ENCODE peak calls at places on chromosomes 1 and 21, in six cellular contexts. One of them, this sample, is unnamed. For H3K4me1, the result is how much of the 10 kb centered on the place peaks cover.

GRCh38 chr1:157963713-157964112 is 29.7 kb upstream of the KIRREL1 start:
- DNase-seq in breast epithelium: no peak
- DNase-seq in cardiac muscle cell: peak
- DNase-seq in adipocyte: peak
- DNase-seq in esophagus squamous epithelium: no peak
- DNase-seq in naive thymus-derived CD4-positive, alpha-beta T cell: no peak
- DNase-seq in this sample: no peak

GRCh38 chr1:164308101-164308500 is 250.9 kb upstream of the PBX1 start:
- DNase-seq in cardiac muscle cell: no peak
- DNase-seq in naive thymus-derived CD4-positive, alpha-beta T cell: no peak
- DNase-seq in breast epithelium: no peak
- DNase-seq in adipocyte: peak
- DNase-seq in esophagus squamous epithelium: no peak
- DNase-seq in this sample: no peak

GRCh38 chr1:183914283-183914682 is 109.4 kb downstream of the RGL1 start:
- DNase-seq in adipocyte: no peak
- DNase-seq in naive thymus-derived CD4-positive, alpha-beta T cell: no peak
- DNase-seq in breast epithelium: no peak
- DNase-seq in cardiac muscle cell: peak
- DNase-seq in esophagus squamous epithelium: no peak
- DNase-seq in this sample: no peak

GRCh38 chr1:214044438-214045214 is 56.9 kb downstream of the PROX1 start:
- DNase-seq in breast epithelium: no peak
- DNase-seq in naive thymus-derived CD4-positive, alpha-beta T cell: no peak
- DNase-seq in esophagus squamous epithelium: no peak
- DNase-seq in cardiac muscle cell: no peak
- DNase-seq in adipocyte: no peak
- DNase-seq in this sample: no peak

GRCh38 chr1:1286313-1287261 is 6.4 kb downstream of the SCNN1D start:
- DNase-seq in adipocyte: no peak
- DNase-seq in naive thymus-derived CD4-positive, alpha-beta T cell: no peak
- DNase-seq in cardiac muscle cell: no peak
- DNase-seq in breast epithelium: no peak
- DNase-seq in esophagus squamous epithelium: no peak
- DNase-seq in this sample: no peak

GRCh38 chr1:79207331-79207730 is 200.8 kb upstream of the ADGRL4 start:
- DNase-seq in cardiac muscle cell: no peak
- DNase-seq in breast epithelium: no peak
- DNase-seq in adipocyte: no peak
- DNase-seq in naive thymus-derived CD4-positive, alpha-beta T cell: no peak
- DNase-seq in esophagus squamous epithelium: no peak
- DNase-seq in this sample: no peak

GRCh38 chr21:46605759-46606426 is 1.0 kb upstream of the S100B start:
- DNase-seq in naive thymus-derived CD4-positive, alpha-beta T cell: peak
- DNase-seq in esophagus squamous epithelium: no peak
- DNase-seq in adipocyte: no peak
- DNase-seq in cardiac muscle cell: no peak
- DNase-seq in breast epithelium: no peak
- DNase-seq in this sample: no peak

GRCh38 chr1:240258910-240259309 is 167.2 kb downstream of the FMN2 start:
- DNase-seq in naive thymus-derived CD4-positive, alpha-beta T cell: no peak
- DNase-seq in breast epithelium: no peak
- DNase-seq in esophagus squamous epithelium: no peak
- DNase-seq in adipocyte: peak
- DNase-seq in cardiac muscle cell: no peak
- DNase-seq in this sample: no peak

GRCh38 chr1:64183985-64184440 is 19.4 kb upstream of the UBE2U start:
- DNase-seq in naive thymus-derived CD4-positive, alpha-beta T cell: no peak
- DNase-seq in breast epithelium: no peak
- DNase-seq in esophagus squamous epithelium: no peak
- DNase-seq in adipocyte: peak
- DNase-seq in cardiac muscle cell: no peak
- DNase-seq in this sample: no peak

GRCh38 chr1:235069577-235070563 is 58.8 kb downstream of the TOMM20 start:
- DNase-seq in breast epithelium: peak
- DNase-seq in naive thymus-derived CD4-positive, alpha-beta T cell: no peak
- DNase-seq in esophagus squamous epithelium: no peak
- DNase-seq in cardiac muscle cell: no peak
- DNase-seq in adipocyte: no peak
- DNase-seq in this sample: no peak

GRCh38 chr1:65872258-65872657 is 79.6 kb downstream of the PDE4B start:
- DNase-seq in cardiac muscle cell: no peak
- DNase-seq in breast epithelium: no peak
- DNase-seq in naive thymus-derived CD4-positive, alpha-beta T cell: no peak
- DNase-seq in adipocyte: no peak
- DNase-seq in esophagus squamous epithelium: no peak
- DNase-seq in this sample: no peak

GRCh38 chr1:103525114-103525606 is 339 bp upstream of the RNPC3 start:
- DNase-seq in esophagus squamous epithelium: peak
- DNase-seq in cardiac muscle cell: peak
- DNase-seq in adipocyte: peak
- DNase-seq in breast epithelium: no peak
- DNase-seq in naive thymus-derived CD4-positive, alpha-beta T cell: peak
- DNase-seq in this sample: peak

GRCh38 chr1:219713981-219714381 is 101.1 kb upstream of the ZC3H11B start:
- DNase-seq in breast epithelium: no peak
- DNase-seq in cardiac muscle cell: no peak
- DNase-seq in naive thymus-derived CD4-positive, alpha-beta T cell: no peak
- DNase-seq in esophagus squamous epithelium: no peak
- DNase-seq in adipocyte: peak
- DNase-seq in this sample: no peak

GRCh38 chr1:197469620-197470210 is 201.7 kb downstream of the CRB1 start:
- DNase-seq in breast epithelium: no peak
- DNase-seq in esophagus squamous epithelium: no peak
- DNase-seq in cardiac muscle cell: no peak
- DNase-seq in adipocyte: no peak
- DNase-seq in naive thymus-derived CD4-positive, alpha-beta T cell: no peak
- DNase-seq in this sample: no peak

GRCh38 chr1:199667079-199667478 is 360.4 kb upstream of the NR5A2 start:
- DNase-seq in naive thymus-derived CD4-positive, alpha-beta T cell: no peak
- DNase-seq in adipocyte: no peak
- DNase-seq in esophagus squamous epithelium: no peak
- DNase-seq in breast epithelium: no peak
- DNase-seq in cardiac muscle cell: no peak
- DNase-seq in this sample: no peak

GRCh38 chr1:100177295-100178042 is 587 bp downstream of the LRRC39 start:
- DNase-seq in cardiac muscle cell: no peak
- DNase-seq in adipocyte: no peak
- DNase-seq in esophagus squamous epithelium: no peak
- DNase-seq in breast epithelium: no peak
- DNase-seq in naive thymus-derived CD4-positive, alpha-beta T cell: no peak
- DNase-seq in this sample: no peak

GRCh38 chr1:21546122-21546825 is 37.1 kb downstream of the ALPL start:
- DNase-seq in adipocyte: no peak
- DNase-seq in cardiac muscle cell: no peak
- DNase-seq in breast epithelium: no peak
- DNase-seq in naive thymus-derived CD4-positive, alpha-beta T cell: no peak
- DNase-seq in esophagus squamous epithelium: no peak
- DNase-seq in this sample: no peak

GRCh38 chr1:1630965-1631792 is 794 bp upstream of the MMP23B start:
- DNase-seq in naive thymus-derived CD4-positive, alpha-beta T cell: no peak
- DNase-seq in cardiac muscle cell: peak
- DNase-seq in breast epithelium: no peak
- DNase-seq in esophagus squamous epithelium: no peak
- DNase-seq in adipocyte: no peak
- DNase-seq in this sample: no peak

GRCh38 chr1:19616489-19616888 is 27.6 kb upstream of the NBL1 start:
- DNase-seq in naive thymus-derived CD4-positive, alpha-beta T cell: no peak
- DNase-seq in cardiac muscle cell: no peak
- DNase-seq in breast epithelium: no peak
- DNase-seq in esophagus squamous epithelium: no peak
- DNase-seq in adipocyte: peak
- DNase-seq in this sample: no peak

GRCh38 chr1:205064301-205064700 is 20.0 kb downstream of the TMEM81 start:
- DNase-seq in breast epithelium: peak
- DNase-seq in cardiac muscle cell: no peak
- DNase-seq in adipocyte: no peak
- DNase-seq in esophagus squamous epithelium: no peak
- DNase-seq in naive thymus-derived CD4-positive, alpha-beta T cell: no peak
- DNase-seq in this sample: no peak

GRCh38 chr1:173995475-173995874 is 26.7 kb downstream of the RC3H1 start:
- DNase-seq in cardiac muscle cell: no peak
- DNase-seq in breast epithelium: no peak
- DNase-seq in naive thymus-derived CD4-positive, alpha-beta T cell: no peak
- DNase-seq in adipocyte: no peak
- DNase-seq in esophagus squamous epithelium: no peak
- DNase-seq in this sample: no peak

GRCh38 chr1:147292635-147293251 is 50.3 kb downstream of the CHD1L start:
- DNase-seq in naive thymus-derived CD4-positive, alpha-beta T cell: no peak
- DNase-seq in esophagus squamous epithelium: no peak
- DNase-seq in breast epithelium: no peak
- DNase-seq in cardiac muscle cell: no peak
- DNase-seq in adipocyte: peak
- DNase-seq in this sample: no peak

GRCh38 chr1:99672500-99673213 is 26.7 kb downstream of the PALMD start:
- DNase-seq in adipocyte: no peak
- DNase-seq in cardiac muscle cell: no peak
- DNase-seq in esophagus squamous epithelium: no peak
- DNase-seq in breast epithelium: no peak
- DNase-seq in naive thymus-derived CD4-positive, alpha-beta T cell: no peak
- DNase-seq in this sample: no peak

GRCh38 chr1:206672844-206673758 is 11.6 kb upstream of the MAPKAPK2 start:
- DNase-seq in naive thymus-derived CD4-positive, alpha-beta T cell: no peak
- DNase-seq in esophagus squamous epithelium: no peak
- DNase-seq in cardiac muscle cell: no peak
- DNase-seq in breast epithelium: no peak
- DNase-seq in adipocyte: no peak
- DNase-seq in this sample: no peak

GRCh38 chr1:24929876-24930702 is at the start of gene RUNX3:
- DNase-seq in esophagus squamous epithelium: peak
- DNase-seq in cardiac muscle cell: peak
- DNase-seq in adipocyte: no peak
- DNase-seq in naive thymus-derived CD4-positive, alpha-beta T cell: peak
- DNase-seq in breast epithelium: no peak
- DNase-seq in this sample: no peak

GRCh38 chr1:35660581-35661473 is 19.5 kb upstream of the PSMB2 start:
- DNase-seq in esophagus squamous epithelium: no peak
- DNase-seq in breast epithelium: no peak
- DNase-seq in adipocyte: peak
- DNase-seq in naive thymus-derived CD4-positive, alpha-beta T cell: no peak
- DNase-seq in cardiac muscle cell: peak
- DNase-seq in this sample: peak

GRCh38 chr1:155485945-155486344 is 76.7 kb downstream of the ASH1L start:
- DNase-seq in naive thymus-derived CD4-positive, alpha-beta T cell: no peak
- DNase-seq in breast epithelium: no peak
- DNase-seq in adipocyte: no peak
- DNase-seq in cardiac muscle cell: no peak
- DNase-seq in esophagus squamous epithelium: no peak
- DNase-seq in this sample: no peak

GRCh38 chr1:151801310-151801820 is 3.9 kb downstream of the LINGO4 start:
- DNase-seq in cardiac muscle cell: no peak
- DNase-seq in naive thymus-derived CD4-positive, alpha-beta T cell: no peak
- DNase-seq in esophagus squamous epithelium: no peak
- DNase-seq in breast epithelium: no peak
- DNase-seq in adipocyte: no peak
- DNase-seq in this sample: no peak

GRCh38 chr1:210257698-210258395 is 25.3 kb downstream of the SERTAD4 start:
- DNase-seq in cardiac muscle cell: no peak
- DNase-seq in adipocyte: peak
- DNase-seq in breast epithelium: no peak
- DNase-seq in esophagus squamous epithelium: no peak
- DNase-seq in naive thymus-derived CD4-positive, alpha-beta T cell: no peak
- DNase-seq in this sample: no peak

GRCh38 chr1:38310079-38310478 is 263.5 kb upstream of the POU3F1 start:
- DNase-seq in adipocyte: no peak
- DNase-seq in breast epithelium: no peak
- DNase-seq in esophagus squamous epithelium: no peak
- DNase-seq in cardiac muscle cell: no peak
- DNase-seq in naive thymus-derived CD4-positive, alpha-beta T cell: no peak
- DNase-seq in this sample: no peak

GRCh38 chr21:36471254-36471723 is 8.6 kb downstream of the CLDN14 start:
- DNase-seq in esophagus squamous epithelium: no peak
- DNase-seq in naive thymus-derived CD4-positive, alpha-beta T cell: no peak
- DNase-seq in cardiac muscle cell: no peak
- DNase-seq in adipocyte: no peak
- DNase-seq in breast epithelium: no peak
- DNase-seq in this sample: no peak

GRCh38 chr1:22323141-22323845 is 128.4 kb upstream of the ZBTB40 start:
- DNase-seq in breast epithelium: peak
- DNase-seq in adipocyte: no peak
- DNase-seq in naive thymus-derived CD4-positive, alpha-beta T cell: no peak
- DNase-seq in esophagus squamous epithelium: no peak
- DNase-seq in cardiac muscle cell: no peak
- DNase-seq in this sample: no peak

GRCh38 chr1:28801461-28801860 is 10.5 kb upstream of the OPRD1 start:
- DNase-seq in esophagus squamous epithelium: no peak
- DNase-seq in cardiac muscle cell: no peak
- DNase-seq in breast epithelium: no peak
- DNase-seq in adipocyte: no peak
- DNase-seq in naive thymus-derived CD4-positive, alpha-beta T cell: no peak
- DNase-seq in this sample: no peak
- H3K4me3 ChIP-seq in esophagus squamous epithelium: no peak
- H3K4me3 ChIP-seq in cardiac muscle cell: no peak
- H3K4me3 ChIP-seq in breast epithelium: no peak
- H3K4me3 ChIP-seq in adipocyte: no peak
- H3K4me3 ChIP-seq in naive thymus-derived CD4-positive, alpha-beta T cell: no peak
- H3K4me3 ChIP-seq in this sample: no peak

GRCh38 chr1:59552001-59552400 is 255.1 kb downstream of the FGGY start:
- DNase-seq in adipocyte: no peak
- DNase-seq in naive thymus-derived CD4-positive, alpha-beta T cell: no peak
- DNase-seq in esophagus squamous epithelium: no peak
- DNase-seq in cardiac muscle cell: no peak
- DNase-seq in breast epithelium: no peak
- DNase-seq in this sample: no peak
- H3K4me1 ChIP-seq in adipocyte: under half
- H3K4me1 ChIP-seq in naive thymus-derived CD4-positive, alpha-beta T cell: under half
- H3K4me1 ChIP-seq in esophagus squamous epithelium: under half
- H3K4me1 ChIP-seq in cardiac muscle cell: under half
- H3K4me1 ChIP-seq in breast epithelium: under half
- H3K4me1 ChIP-seq in this sample: under half

GRCh38 chr1:31588751-31589515 is 12.6 kb downstream of the TINAGL1 start:
- DNase-seq in cardiac muscle cell: no peak
- DNase-seq in esophagus squamous epithelium: no peak
- DNase-seq in adipocyte: no peak
- DNase-seq in breast epithelium: no peak
- DNase-seq in naive thymus-derived CD4-positive, alpha-beta T cell: no peak
- DNase-seq in this sample: no peak
- H3K4me3 ChIP-seq in cardiac muscle cell: no peak
- H3K4me3 ChIP-seq in esophagus squamous epithelium: peak
- H3K4me3 ChIP-seq in adipocyte: peak
- H3K4me3 ChIP-seq in breast epithelium: peak
- H3K4me3 ChIP-seq in naive thymus-derived CD4-positive, alpha-beta T cell: no peak
- H3K4me3 ChIP-seq in this sample: peak

DNA sequence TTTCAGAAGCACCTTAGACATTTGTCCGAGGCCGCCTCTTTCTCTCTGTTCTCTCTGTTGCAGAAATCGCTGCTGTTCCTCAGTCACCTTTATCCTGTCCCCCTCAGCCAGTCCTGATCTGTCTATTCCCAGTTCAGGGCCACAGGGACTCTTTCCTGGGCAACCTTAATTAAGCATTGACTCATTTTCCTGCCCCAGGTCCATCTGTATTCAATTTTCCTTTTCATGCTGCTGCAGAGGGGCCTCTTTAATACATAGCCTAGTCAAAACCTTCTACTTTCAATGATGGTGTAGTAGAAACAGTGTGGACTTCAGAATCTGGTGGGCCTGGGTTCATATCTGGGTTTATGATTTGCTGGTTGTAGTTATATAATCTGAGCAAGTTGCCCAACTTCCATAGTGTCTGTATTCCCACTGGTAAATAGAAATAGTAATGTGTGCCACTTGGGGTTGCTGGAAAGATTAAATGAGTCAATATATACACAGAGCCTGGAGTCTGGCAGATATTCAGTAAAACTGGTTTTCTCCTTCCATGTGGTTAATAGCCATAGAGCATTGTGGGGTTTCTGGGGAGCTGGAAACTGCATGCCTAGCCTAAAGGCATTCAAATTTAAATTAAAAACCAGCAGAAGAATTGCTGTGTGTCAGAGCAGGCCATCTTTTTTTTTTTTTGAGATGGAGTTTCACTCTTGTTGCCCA is 4.5 kb downstream of the TRAF5 start:
- DNase-seq in esophagus squamous epithelium: no peak
- DNase-seq in breast epithelium: no peak
- DNase-seq in naive thymus-derived CD4-positive, alpha-beta T cell: no peak
- DNase-seq in cardiac muscle cell: no peak
- DNase-seq in adipocyte: no peak
- DNase-seq in this sample: no peak
- H3K4me1 ChIP-seq in esophagus squamous epithelium: under half
- H3K4me1 ChIP-seq in breast epithelium: under half
- H3K4me1 ChIP-seq in naive thymus-derived CD4-positive, alpha-beta T cell: half or more
- H3K4me1 ChIP-seq in cardiac muscle cell: under half
- H3K4me1 ChIP-seq in adipocyte: under half
- H3K4me1 ChIP-seq in this sample: under half